ENCODE peak calls at places on chromosome 3, in ten cellular contexts. K, M, F, P, S, D, T, U, W and G are unnamed samples.

GRCh38 chr3:185815391-185816282 is 9.2 kb downstream of the IGF2BP2 start:
- DNase-seq in U (no peak), K (no peak), F (no peak), D (no peak), S (no peak), P (no peak), T (no peak), W (no peak), M (no peak), G (no peak)

GRCh38 chr3:181956122-181956521 is 244.4 kb downstream of the SOX2 start:
- DNase-seq in P (no peak), F (no peak), W (no peak), S (peak), T (no peak), K (no peak), U (no peak), M (no peak), D (no peak), G (no peak)

GRCh38 chr3:59660852-59661624 is 611.2 kb upstream of the CFAP20DC start:
- DNase-seq in W (no peak), F (peak), T (no peak), D (no peak), M (no peak), S (no peak), U (peak), P (no peak), K (no peak), G (no peak)

GRCh38 chr3:106381265-106381942 is 512.6 kb upstream of the CBLB start:
- DNase-seq in S (no peak), P (no peak), F (no peak), T (no peak), K (no peak), M (no peak), D (no peak), W (no peak), U (no peak), G (no peak)

GRCh38 chr3:188220988-188221818 is 67.2 kb downstream of the LPP start:
- DNase-seq in T (no peak), S (no peak), F (no peak), P (no peak), D (no peak), K (no peak), M (peak), W (no peak), U (no peak), G (no peak)

GRCh38 chr3:64332461-64333350 is 107.4 kb upstream of the PRICKLE2 start:
- DNase-seq in K (no peak), P (no peak), W (no peak), F (no peak), U (no peak), S (no peak), T (peak), M (no peak), D (no peak), G (no peak)

GRCh38 chr3:53489401-53490130 is 4.8 kb upstream of the CACNA1D start:
- DNase-seq in D (no peak), T (no peak), M (no peak), U (no peak), K (no peak), S (no peak), W (no peak), F (no peak), P (no peak), G (no peak)

GRCh38 chr3:109050591-109051167 is 67.3 kb downstream of the MORC1 start:
- DNase-seq in S (peak), W (peak), F (peak), M (peak), D (no peak), T (no peak), U (peak), P (no peak), K (no peak), G (no peak)

GRCh38 chr3:44584646-44585501 is at the start of gene ZNF660:
- DNase-seq in U (peak), M (peak), D (peak), P (peak), T (peak), S (no peak), W (peak), K (peak), F (no peak), G (peak)

GRCh38 chr3:99645277-99646106 is 7.1 kb downstream of the COL8A1 start:
- DNase-seq in U (peak), W (no peak), K (no peak), F (peak), T (no peak), P (no peak), M (peak), D (no peak), S (peak), G (no peak)

GRCh38 chr3:7382293-7383033 is 521.5 kb downstream of the GRM7 start:
- DNase-seq in S (no peak), M (peak), F (peak), T (no peak), D (no peak), W (no peak), P (no peak), U (no peak), K (no peak), G (no peak)

GRCh38 chr3:156693166-156693565 is 18.8 kb downstream of the TIPARP start:
- DNase-seq in S (no peak), P (no peak), W (no peak), F (no peak), D (no peak), K (no peak), T (no peak), M (peak), U (no peak), G (no peak)

GRCh38 chr3:167228135-167228534 is 152.0 kb downstream of the ZBBX start:
- DNase-seq in M (peak), D (no peak), P (no peak), K (no peak), U (no peak), S (no peak), T (no peak), F (no peak), W (no peak), G (no peak)

GRCh38 chr3:5051772-5052171 is 70.3 kb upstream of the ARL8B start:
- DNase-seq in S (no peak), F (no peak), T (no peak), K (no peak), D (no peak), M (no peak), P (no peak), W (no peak), U (no peak), G (no peak)

GRCh38 chr3:57227204-57227929 is at the start of gene APPL1:
- DNase-seq in S (peak), P (peak), M (peak), D (peak), U (peak), W (peak), F (peak), K (no peak), T (peak), G (peak)

GRCh38 chr3:182948305-182948704 is 32.0 kb downstream of the DCUN1D1 start:
- DNase-seq in U (no peak), K (no peak), F (no peak), W (no peak), M (no peak), S (no peak), P (no peak), D (no peak), T (no peak), G (no peak)

GRCh38 chr3:24151595-24151994 is 206.5 kb downstream of the NR1D2 start:
- DNase-seq in D (no peak), S (no peak), M (no peak), P (no peak), T (no peak), K (no peak), W (no peak), F (no peak), U (no peak), G (no peak)

GRCh38 chr3:47643092-47643491 is 64.4 kb upstream of the CSPG5 start:
- DNase-seq in T (no peak), U (no peak), K (no peak), P (no peak), S (no peak), F (no peak), W (no peak), D (no peak), M (no peak), G (no peak)
- TF ChIP-seq CTCF in T (no peak), U (no peak), K (no peak), P (no peak), S (no peak), F (no peak), W (no peak), D (no peak), M (no peak), G (no peak)

GRCh38 chr3:194396897-194397756 is 1.9 kb downstream of the GP5 start:
- DNase-seq in D (no peak), F (no peak), T (no peak), S (no peak), U (no peak), P (peak), M (peak), W (peak), K (no peak), G (no peak)
- H3K4me3 ChIP-seq in D (peak), F (no peak), T (no peak), S (no peak), U (peak), P (peak), M (peak), W (no peak), K (no peak), G (no peak)

GRCh38 chr3:126834596-126835471 is 130.8 kb downstream of the CHCHD6 start:
- DNase-seq in W (peak), K (no peak), M (peak), D (no peak), S (no peak), T (no peak), F (no peak), P (no peak), U (no peak), G (no peak)
- TF ChIP-seq CTCF in W (no peak), K (no peak), M (no peak), D (no peak), S (no peak), T (no peak), F (no peak), P (no peak), U (no peak), G (no peak)

GRCh38 chr3:152270944-152271343 is 2.2 kb downstream of the MBNL1 start:
- DNase-seq in T (no peak), F (no peak), K (no peak), D (no peak), P (no peak), U (no peak), S (no peak), W (no peak), M (no peak), G (no peak)
- H3K4me3 ChIP-seq in T (peak), F (peak), K (peak), D (peak), P (peak), U (peak), S (peak), W (peak), M (peak), G (peak)

DNA sequence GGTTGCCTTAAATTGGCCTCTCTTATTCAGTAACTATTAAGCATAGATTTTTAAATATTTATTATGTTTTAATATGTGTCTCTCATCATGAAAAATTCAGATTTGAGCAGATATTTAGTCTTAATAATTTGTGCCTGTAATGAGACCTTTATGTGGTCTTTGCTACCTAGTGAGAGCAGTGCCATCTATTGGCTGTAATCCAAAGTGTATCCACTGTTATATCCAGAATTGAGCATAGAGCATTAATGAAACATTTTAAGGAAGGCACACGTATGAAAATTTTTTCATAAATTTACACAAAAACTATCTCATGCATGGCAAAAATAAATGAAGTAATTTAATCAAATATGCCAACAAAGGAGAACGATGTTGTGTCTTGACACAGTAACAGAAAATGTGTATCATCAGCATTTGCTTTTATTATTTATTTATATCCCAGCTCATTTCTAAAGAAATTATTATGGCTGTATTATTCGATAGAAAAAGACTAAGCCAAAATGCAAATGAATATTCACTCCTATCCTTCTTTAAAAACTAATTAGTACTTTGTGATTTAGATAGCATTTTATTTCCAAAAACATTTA is 203.5 kb downstream of the RSRC1 start:
- DNase-seq in W (no peak), S (peak), P (no peak), K (no peak), D (no peak), T (no peak), F (peak), M (peak), U (no peak), G (no peak)
- TF ChIP-seq CTCF in W (peak), S (peak), P (no peak), K (no peak), D (peak), T (peak), F (peak), M (peak), U (peak), G (peak)

GRCh38 chr3:184563941-184564684 is 2.5 kb downstream of the EPHB3 start:
- DNase-seq in S (no peak), W (no peak), T (no peak), K (no peak), M (no peak), U (no peak), D (no peak), F (no peak), P (no peak), G (no peak)

GRCh38 chr3:184562875-184563568 is 1.4 kb downstream of the EPHB3 start:
- DNase-seq in T (no peak), P (peak), S (no peak), D (no peak), M (no peak), U (no peak), F (no peak), W (no peak), K (no peak), G (no peak)

GRCh38 chr3:184565421-184566211 is 4.0 kb downstream of the EPHB3 start:
- DNase-seq in S (no peak), F (no peak), T (peak), P (peak), K (peak), U (peak), D (peak), W (peak), M (peak), G (peak)

GRCh38 chr3:184563569-184563925 is 2.0 kb downstream of the EPHB3 start:
- DNase-seq in F (no peak), S (no peak), K (no peak), D (no peak), M (no peak), U (no peak), T (no peak), W (no peak), P (no peak), G (no peak)

GRCh38 chr3:184564685-184565385 is 3.2 kb downstream of the EPHB3 start:
- DNase-seq in K (no peak), W (no peak), F (no peak), T (no peak), D (no peak), U (no peak), M (no peak), S (no peak), P (no peak), G (no peak)
- H3K4me3 ChIP-seq in K (no peak), W (peak), F (no peak), T (peak), D (no peak), U (peak), M (no peak), S (no peak), P (peak), G (peak)

GRCh38 chr3:27244374-27244773 is 124.8 kb downstream of the NEK10 start:
- DNase-seq in U (no peak), K (no peak), P (no peak), M (no peak), W (no peak), T (no peak), D (no peak), S (no peak), F (no peak), G (no peak)
- TF ChIP-seq CTCF in U (no peak), K (no peak), P (no peak), M (no peak), W (no peak), T (no peak), D (no peak), S (peak), F (no peak), G (peak)

GRCh38 chr3:18019178-18019530 is 276.7 kb upstream of the TBC1D5 start:
- DNase-seq in K (no peak), S (no peak), F (no peak), U (no peak), W (no peak), M (no peak), D (no peak), P (no peak), T (no peak), G (no peak)
- H3K4me3 ChIP-seq in K (no peak), S (no peak), F (no peak), U (no peak), W (no peak), M (no peak), D (no peak), P (no peak), T (no peak), G (no peak)

GRCh38 chr3:51385621-51386091 is 565 bp downstream of the MANF start:
- DNase-seq in D (no peak), K (no peak), F (no peak), T (no peak), U (no peak), M (no peak), P (peak), S (peak), W (no peak), G (no peak)

GRCh38 chr3:51386159-51386851 is 1.2 kb downstream of the MANF start:
- DNase-seq in D (no peak), P (no peak), U (no peak), F (no peak), K (no peak), S (peak), M (no peak), T (no peak), W (no peak), G (no peak)

GRCh38 chr3:51384145-51384729 is 854 bp upstream of the MANF start:
- DNase-seq in W (no peak), F (no peak), K (no peak), M (no peak), S (peak), U (peak), D (no peak), P (peak), T (no peak), G (no peak)

GRCh38 chr3:51382947-51383578 is 2.0 kb upstream of the MANF start:
- DNase-seq in K (no peak), T (no peak), D (no peak), W (no peak), M (no peak), F (no peak), P (no peak), S (no peak), U (no peak), G (no peak)

GRCh38 chr3:51384730-51385473 is at the start of gene MANF:
- DNase-seq in T (peak), K (peak), M (peak), P (peak), D (peak), F (peak), S (peak), W (peak), U (peak), G (peak)
- TF ChIP-seq CTCF in T (no peak), K (no peak), M (no peak), P (no peak), D (no peak), F (no peak), S (no peak), W (no peak), U (no peak), G (no peak)

GRCh38 chr3:18426597-18426996 is 1.5 kb upstream of the SATB1 start:
- DNase-seq in K (no peak), S (no peak), U (no peak), M (no peak), F (no peak), W (no peak), D (no peak), P (no peak), T (no peak), G (no peak)
- H3K4me3 ChIP-seq in K (no peak), S (no peak), U (no peak), M (no peak), F (no peak), W (peak), D (peak), P (no peak), T (no peak), G (no peak)